ENCODE peak calls at places on chromosomes 7 and 10, in seven cellular contexts. One of them, this sample, is unnamed.

GRCh38 chr10:35433851-35434426 is 97.6 kb downstream of the CCNY start:
- DNase-seq in H9: no peak
- DNase-seq in fibroblast of lung: peak; percentile 95
- DNase-seq in right cardiac atrium: no peak
- DNase-seq in CD8-positive, alpha-beta T cell: no peak
- DNase-seq in right atrium auricular region: no peak
- DNase-seq in tibial nerve: no peak
- DNase-seq in this sample: no peak

GRCh38 chr7:8228766-8229674 is 32.9 kb downstream of the ICA1 start:
- DNase-seq in H9: no peak
- DNase-seq in fibroblast of lung: no peak
- DNase-seq in right cardiac atrium: no peak
- DNase-seq in CD8-positive, alpha-beta T cell: no peak
- DNase-seq in right atrium auricular region: no peak
- DNase-seq in tibial nerve: no peak
- DNase-seq in this sample: no peak

GRCh38 chr7:32036557-32036956 is 33.6 kb downstream of the PDE1C start:
- DNase-seq in H9: no peak
- DNase-seq in fibroblast of lung: peak; percentile 78
- DNase-seq in right cardiac atrium: no peak
- DNase-seq in CD8-positive, alpha-beta T cell: no peak
- DNase-seq in right atrium auricular region: no peak
- DNase-seq in tibial nerve: no peak
- DNase-seq in this sample: no peak

GRCh38 chr7:155439311-155440017 is 18.5 kb upstream of the EN2 start:
- DNase-seq in H9: no peak
- DNase-seq in fibroblast of lung: no peak
- DNase-seq in right cardiac atrium: no peak
- DNase-seq in CD8-positive, alpha-beta T cell: no peak
- DNase-seq in right atrium auricular region: no peak
- DNase-seq in tibial nerve: no peak
- DNase-seq in this sample: no peak

GRCh38 chr7:55569797-55570196 is 2.5 kb downstream of the VOPP1 start:
- DNase-seq in H9: peak; percentile 23
- DNase-seq in fibroblast of lung: no peak
- DNase-seq in right cardiac atrium: no peak
- DNase-seq in CD8-positive, alpha-beta T cell: no peak
- DNase-seq in right atrium auricular region: no peak
- DNase-seq in tibial nerve: no peak
- DNase-seq in this sample: no peak

GRCh38 chr7:139699640-139700504 is 77.9 kb downstream of the HIPK2 start:
- DNase-seq in H9: peak; percentile 62
- DNase-seq in fibroblast of lung: peak; percentile 18
- DNase-seq in right cardiac atrium: no peak
- DNase-seq in CD8-positive, alpha-beta T cell: no peak
- DNase-seq in right atrium auricular region: no peak
- DNase-seq in tibial nerve: no peak
- DNase-seq in this sample: no peak

GRCh38 chr10:10564081-10564480 is 453.6 kb upstream of the CELF2 start:
- DNase-seq in H9: no peak
- DNase-seq in fibroblast of lung: no peak
- DNase-seq in right cardiac atrium: no peak
- DNase-seq in CD8-positive, alpha-beta T cell: no peak
- DNase-seq in right atrium auricular region: no peak
- DNase-seq in tibial nerve: no peak
- DNase-seq in this sample: peak; percentile 12

GRCh38 chr7:20214787-20215669 is 2.2 kb downstream of the MACC1 start:
- DNase-seq in H9: no peak
- DNase-seq in fibroblast of lung: peak; percentile 44
- DNase-seq in right cardiac atrium: no peak
- DNase-seq in CD8-positive, alpha-beta T cell: no peak
- DNase-seq in right atrium auricular region: no peak
- DNase-seq in tibial nerve: no peak
- DNase-seq in this sample: no peak

GRCh38 chr10:119494224-119495060 is 48.1 kb downstream of the RGS10 start:
- DNase-seq in H9: no peak
- DNase-seq in fibroblast of lung: peak; percentile 27
- DNase-seq in right cardiac atrium: no peak
- DNase-seq in CD8-positive, alpha-beta T cell: no peak
- DNase-seq in right atrium auricular region: no peak
- DNase-seq in tibial nerve: no peak
- DNase-seq in this sample: no peak

GRCh38 chr7:30285067-30285530 is 702 bp downstream of the ZNRF2 start:
- DNase-seq in H9: no peak
- DNase-seq in fibroblast of lung: peak; percentile 40
- DNase-seq in right cardiac atrium: peak; percentile 46
- DNase-seq in CD8-positive, alpha-beta T cell: peak; percentile 54
- DNase-seq in right atrium auricular region: no peak
- DNase-seq in tibial nerve: no peak
- DNase-seq in this sample: no peak

DNA sequence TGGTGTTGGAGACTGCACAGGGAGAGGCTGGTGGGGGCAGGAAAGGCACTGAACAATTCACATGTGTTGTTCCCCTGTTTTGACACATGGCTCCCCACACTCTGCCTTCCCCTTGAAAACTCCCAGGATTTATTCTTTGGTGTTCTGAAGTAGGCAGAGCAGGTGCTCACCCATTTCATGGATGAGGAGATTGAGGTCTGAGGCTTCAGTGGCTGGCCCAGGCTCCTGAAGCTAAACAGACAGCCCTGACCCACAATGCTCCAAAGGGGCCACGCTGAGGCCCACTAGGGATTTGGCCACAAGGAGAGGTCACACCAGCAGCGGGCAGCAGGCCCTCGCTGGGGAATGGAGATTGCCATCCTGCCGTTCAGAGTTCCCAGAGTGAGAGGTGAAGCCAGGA is 157.6 kb downstream of the SH3PXD2A start:
- DNase-seq in H9: no peak
- DNase-seq in fibroblast of lung: no peak
- DNase-seq in right cardiac atrium: no peak
- DNase-seq in CD8-positive, alpha-beta T cell: no peak
- DNase-seq in right atrium auricular region: no peak
- DNase-seq in tibial nerve: no peak
- DNase-seq in this sample: no peak
- H3K27ac ChIP-seq in H9: no peak overlapping the region
- H3K27ac ChIP-seq in fibroblast of lung: no peak overlapping the region
- H3K27ac ChIP-seq in right cardiac atrium: no peak overlapping the region
- H3K27ac ChIP-seq in CD8-positive, alpha-beta T cell: no peak overlapping the region
- H3K27ac ChIP-seq in right atrium auricular region: no peak overlapping the region
- H3K27ac ChIP-seq in tibial nerve: peak overlapping the region; percentile 89
- H3K27ac ChIP-seq in this sample: peak overlapping the region; percentile 90

DNA sequence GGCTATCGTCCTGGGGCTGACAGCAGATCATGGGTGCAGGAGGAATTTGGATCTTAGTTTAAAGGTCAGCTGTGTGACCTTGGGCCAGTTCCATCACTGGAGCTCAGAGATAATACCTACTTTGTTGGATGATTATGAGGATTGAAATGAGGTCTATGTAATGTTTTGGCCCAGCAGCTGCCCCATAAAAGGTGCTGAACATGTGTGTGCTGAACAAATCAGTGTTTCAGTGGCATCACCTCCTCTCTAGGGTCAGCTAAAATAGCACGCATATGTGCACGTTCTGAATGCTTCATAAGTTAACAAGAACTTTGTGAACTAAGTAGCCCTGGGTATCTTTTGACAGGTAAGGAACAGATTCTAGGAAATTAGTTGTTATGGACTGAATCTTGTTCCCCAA is 84.8 kb upstream of the LRRC18 start:
- DNase-seq in H9: no peak
- DNase-seq in fibroblast of lung: no peak
- DNase-seq in right cardiac atrium: no peak
- DNase-seq in CD8-positive, alpha-beta T cell: no peak
- DNase-seq in right atrium auricular region: no peak
- DNase-seq in tibial nerve: no peak
- DNase-seq in this sample: no peak
- H3K27ac ChIP-seq in H9: no peak overlapping the region
- H3K27ac ChIP-seq in fibroblast of lung: no peak overlapping the region
- H3K27ac ChIP-seq in right cardiac atrium: peak overlapping the region; percentile 59
- H3K27ac ChIP-seq in CD8-positive, alpha-beta T cell: no peak overlapping the region
- H3K27ac ChIP-seq in right atrium auricular region: peak overlapping the region; percentile 85
- H3K27ac ChIP-seq in tibial nerve: peak overlapping the region; percentile 68
- H3K27ac ChIP-seq in this sample: no peak overlapping the region

DNA sequence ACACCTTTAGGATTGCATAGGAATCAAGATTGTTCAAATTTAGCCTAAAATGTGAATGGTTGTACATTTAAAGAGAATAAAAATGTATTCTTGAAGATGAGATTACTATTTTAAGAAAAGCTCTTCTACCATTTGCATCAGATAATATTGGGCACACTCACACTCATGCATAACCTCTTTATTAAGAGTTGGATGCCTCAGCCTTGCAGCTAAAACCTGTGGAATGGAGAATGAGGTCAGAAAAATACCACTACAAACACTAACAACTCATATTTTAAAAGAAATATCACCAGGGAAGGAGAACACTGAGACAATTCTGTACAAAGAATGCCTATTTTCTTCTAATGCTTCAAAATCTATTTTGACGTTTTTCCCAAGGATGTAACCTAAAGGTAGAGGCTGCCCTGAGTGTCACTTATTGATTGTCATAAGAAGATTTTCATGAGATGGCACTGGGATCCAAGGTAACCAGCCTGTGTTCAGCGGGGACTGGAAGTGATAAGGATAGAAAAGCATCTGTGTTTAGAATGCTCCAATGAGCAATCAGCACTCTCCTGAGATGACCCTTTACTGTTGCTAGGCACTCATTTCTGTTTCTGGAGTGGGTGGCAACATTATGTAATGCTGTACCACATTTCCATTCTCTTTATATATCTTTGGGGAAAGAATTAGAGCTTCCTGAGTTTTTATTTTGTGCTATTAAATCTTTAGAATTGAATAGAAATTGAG is 26.6 kb downstream of the REEP3 start:
- DNase-seq in H9: no peak
- DNase-seq in fibroblast of lung: peak; percentile 67
- DNase-seq in right cardiac atrium: no peak
- DNase-seq in CD8-positive, alpha-beta T cell: no peak
- DNase-seq in right atrium auricular region: no peak
- DNase-seq in tibial nerve: no peak
- DNase-seq in this sample: peak; percentile 13
- H3K27ac ChIP-seq in H9: no peak overlapping the region
- H3K27ac ChIP-seq in fibroblast of lung: peak overlapping the region; percentile 23
- H3K27ac ChIP-seq in right cardiac atrium: no peak overlapping the region
- H3K27ac ChIP-seq in CD8-positive, alpha-beta T cell: no peak overlapping the region
- H3K27ac ChIP-seq in right atrium auricular region: no peak overlapping the region
- H3K27ac ChIP-seq in tibial nerve: no peak overlapping the region
- H3K27ac ChIP-seq in this sample: peak overlapping the region; percentile 68

GRCh38 chr7:26451997-26452396 is 160.3 kb downstream of the SNX10 start:
- DNase-seq in H9: peak; percentile 69
- DNase-seq in fibroblast of lung: no peak
- DNase-seq in right cardiac atrium: no peak
- DNase-seq in CD8-positive, alpha-beta T cell: no peak
- DNase-seq in right atrium auricular region: no peak
- DNase-seq in tibial nerve: no peak
- DNase-seq in this sample: no peak

GRCh38 chr7:26444554-26444953 is 152.9 kb downstream of the SNX10 start:
- DNase-seq in H9: no peak
- DNase-seq in fibroblast of lung: no peak
- DNase-seq in right cardiac atrium: no peak
- DNase-seq in CD8-positive, alpha-beta T cell: no peak
- DNase-seq in right atrium auricular region: no peak
- DNase-seq in tibial nerve: no peak
- DNase-seq in this sample: no peak

GRCh38 chr7:26443761-26444160 is 152.1 kb downstream of the SNX10 start:
- DNase-seq in H9: no peak
- DNase-seq in fibroblast of lung: no peak
- DNase-seq in right cardiac atrium: no peak
- DNase-seq in CD8-positive, alpha-beta T cell: no peak
- DNase-seq in right atrium auricular region: no peak
- DNase-seq in tibial nerve: no peak
- DNase-seq in this sample: no peak

GRCh38 chr7:26454180-26454579 is 162.5 kb downstream of the SNX10 start:
- DNase-seq in H9: no peak
- DNase-seq in fibroblast of lung: peak; percentile 12
- DNase-seq in right cardiac atrium: no peak
- DNase-seq in CD8-positive, alpha-beta T cell: no peak
- DNase-seq in right atrium auricular region: no peak
- DNase-seq in tibial nerve: no peak
- DNase-seq in this sample: no peak

DNA sequence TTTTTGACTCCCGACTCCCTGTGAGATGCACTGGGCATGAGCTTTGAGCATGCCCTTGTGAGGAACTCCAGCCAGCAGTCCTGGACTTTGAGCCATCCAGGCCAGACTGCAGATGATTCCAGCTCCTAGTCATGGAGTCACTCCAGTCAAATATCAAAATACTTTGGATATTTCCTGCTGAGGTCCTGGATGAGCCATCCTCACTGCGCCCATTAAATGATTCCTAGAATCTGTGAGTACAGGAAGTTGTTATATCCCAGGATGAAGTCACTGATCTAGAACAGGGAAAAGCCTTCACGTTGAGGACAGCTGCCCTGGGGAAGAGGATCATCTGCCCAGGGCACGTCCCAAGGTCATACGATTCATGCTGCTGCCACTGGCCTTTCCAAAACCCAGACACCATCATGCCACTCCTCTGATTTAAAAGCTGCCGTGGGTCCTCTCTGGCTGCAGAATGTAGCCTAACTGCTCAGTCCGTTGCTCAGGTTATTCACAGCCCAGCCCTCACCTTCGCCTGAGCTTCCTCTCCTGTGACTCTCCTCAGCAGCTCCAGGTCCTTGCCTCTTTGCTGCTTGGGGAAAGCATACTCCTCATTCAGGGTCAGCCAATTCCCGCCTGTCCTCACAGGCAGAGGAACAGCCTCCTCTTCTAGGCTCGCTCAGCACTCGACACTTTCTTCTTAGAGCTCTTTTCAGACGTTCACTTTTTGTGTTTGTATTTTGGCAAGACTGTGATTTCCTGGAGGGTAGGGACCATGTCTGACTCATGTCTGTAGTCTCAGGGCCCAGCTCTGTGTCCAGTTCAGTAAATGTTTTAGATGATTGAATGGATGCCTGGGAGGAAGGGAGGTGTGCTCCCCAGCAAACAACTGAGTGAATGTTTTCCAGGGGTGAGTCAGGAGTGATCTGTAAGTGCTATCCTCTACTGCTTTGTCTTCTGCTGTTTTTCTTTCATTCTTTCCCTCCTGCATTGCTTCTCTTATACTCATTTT is 157.8 kb downstream of the SNX10 start:
- DNase-seq in H9: no peak
- DNase-seq in fibroblast of lung: peak; percentile 82
- DNase-seq in right cardiac atrium: no peak
- DNase-seq in CD8-positive, alpha-beta T cell: no peak
- DNase-seq in right atrium auricular region: no peak
- DNase-seq in tibial nerve: no peak
- DNase-seq in this sample: no peak
- H3K27ac ChIP-seq in H9: no peak overlapping the region
- H3K27ac ChIP-seq in fibroblast of lung: no peak overlapping the region
- H3K27ac ChIP-seq in right cardiac atrium: no peak overlapping the region
- H3K27ac ChIP-seq in CD8-positive, alpha-beta T cell: no peak overlapping the region
- H3K27ac ChIP-seq in right atrium auricular region: no peak overlapping the region
- H3K27ac ChIP-seq in tibial nerve: no peak overlapping the region
- H3K27ac ChIP-seq in this sample: no peak overlapping the region